ENCODE peak calls at places on chromosomes 2 and 18, in seven cellular contexts. N is activated CD4-positive, CD25-positive, alpha-beta regulatory T cell; O is IMR-90; J is HTR-8/SVneo; E is A549; S is CD4-positive, alpha-beta T cell; Q is hippocampal formation. C is an unnamed sample.

GRCh38 chr2:239311132-239312040 is 89.4 kb downstream of the HDAC4 start:
- DNase-seq in N (no peak), S (no peak), O (no peak), E (no peak), Q (no peak), J (no peak), C (no peak)

GRCh38 chr18:71784777-71785176 is 759.4 kb downstream of the CBLN2 start:
- DNase-seq in O (no peak), E (no peak), J (no peak), S (no peak), N (no peak), Q (no peak), C (no peak)

GRCh38 chr2:102278720-102279390 is 32.5 kb upstream of the IL1RL1 start:
- DNase-seq in J (no peak), E (no peak), Q (no peak), O (peak), N (no peak), S (no peak), C (no peak)

GRCh38 chr2:224059178-224059577 is 20.1 kb upstream of the SERPINE2 start:
- DNase-seq in N (no peak), O (no peak), J (no peak), Q (no peak), E (no peak), S (no peak), C (no peak)

GRCh38 chr2:37670378-37671012 is 947 bp downstream of the CDC42EP3 start:
- DNase-seq in E (no peak), N (no peak), O (no peak), S (no peak), J (no peak), Q (no peak), C (no peak)

GRCh38 chr2:134669731-134670669 is 48.8 kb downstream of the TMEM163 start:
- DNase-seq in Q (no peak), E (no peak), J (no peak), S (peak), O (no peak), N (no peak), C (peak)

GRCh38 chr2:169771612-169772011 is 27.1 kb upstream of the SSB start:
- DNase-seq in N (no peak), J (no peak), E (no peak), S (no peak), Q (no peak), O (no peak), C (no peak)

GRCh38 chr2:197273485-197273884 is 37.1 kb downstream of the ANKRD44 start:
- DNase-seq in S (no peak), O (no peak), E (no peak), N (no peak), J (no peak), Q (no peak), C (no peak)

GRCh38 chr2:129884221-129884786 is 95.2 kb upstream of the RAB6C start:
- DNase-seq in N (no peak), S (no peak), E (no peak), O (no peak), Q (no peak), J (no peak), C (no peak)

GRCh38 chr2:205086689-205087088 is 541.4 kb downstream of the PARD3B start:
- DNase-seq in O (peak), J (no peak), S (no peak), Q (no peak), N (no peak), E (no peak), C (no peak)

GRCh38 chr2:54636425-54637139 is 86.9 kb upstream of the EML6 start:
- DNase-seq in N (no peak), S (no peak), J (no peak), Q (no peak), E (no peak), O (no peak), C (no peak)

GRCh38 chr2:204917089-204917701 is 371.9 kb downstream of the PARD3B start:
- DNase-seq in O (no peak), N (no peak), Q (no peak), J (no peak), S (no peak), E (no peak), C (no peak)

GRCh38 chr2:65063426-65063825 is 7.2 kb downstream of the CEP68 start:
- DNase-seq in Q (no peak), N (no peak), E (no peak), S (no peak), O (no peak), J (no peak), C (no peak)

GRCh38 chr18:48540329-48541025 is 1.6 kb downstream of the CTIF start:
- DNase-seq in O (peak), Q (peak), S (peak), J (no peak), E (peak), N (no peak), C (no peak)

GRCh38 chr2:29117636-29118303 is 2.6 kb downstream of the CLIP4 start:
- DNase-seq in Q (no peak), J (peak), O (peak), S (no peak), N (no peak), E (peak), C (no peak)

GRCh38 chr2:190974629-190975361 is 39.2 kb downstream of the STAT1 start:
- DNase-seq in N (no peak), O (no peak), E (no peak), S (no peak), Q (no peak), J (no peak), C (no peak)

GRCh38 chr2:133586978-133587377 is 18.7 kb upstream of the NCKAP5 start:
- DNase-seq in N (no peak), O (no peak), S (no peak), J (no peak), E (no peak), Q (no peak), C (no peak)

C was measured in NK-92 treated with Interleukin-12 subunit alpha and Interleukin-12 subunit beta, amount 100 ng/mL, for 24 hours.